ENCODE peak calls at places on chromosomes 5 and 9, in nine cellular contexts. One of them, this sample, is unnamed.

GRCh38 chr9:135272608-135273007 is 185.1 kb downstream of the OLFM1 start:
- DNase-seq in GM23248: no peak
- DNase-seq in naive thymus-derived CD8-positive, alpha-beta T cell: no peak
- DNase-seq in naive B cell: no peak
- DNase-seq in AG20443: no peak
- DNase-seq in colonic mucosa: no peak
- DNase-seq in amniotic stem cell: no peak
- DNase-seq in iris pigment epithelial cell: no peak
- DNase-seq in lung microvascular endothelial cell: no peak
- DNase-seq in this sample: no peak

GRCh38 chr5:16856531-16856930 is 79.6 kb downstream of the MYO10 start:
- DNase-seq in GM23248: peak; percentile 72
- DNase-seq in naive thymus-derived CD8-positive, alpha-beta T cell: no peak
- DNase-seq in naive B cell: no peak
- DNase-seq in AG20443: peak; percentile 18
- DNase-seq in colonic mucosa: no peak
- DNase-seq in amniotic stem cell: no peak
- DNase-seq in iris pigment epithelial cell: peak; percentile 35
- DNase-seq in lung microvascular endothelial cell: peak; percentile 13
- DNase-seq in this sample: no peak

GRCh38 chr9:114798793-114799427 is 6.9 kb downstream of the TNFSF15 start:
- DNase-seq in GM23248: no peak
- DNase-seq in naive thymus-derived CD8-positive, alpha-beta T cell: no peak
- DNase-seq in naive B cell: no peak
- DNase-seq in AG20443: no peak
- DNase-seq in colonic mucosa: no peak
- DNase-seq in amniotic stem cell: no peak
- DNase-seq in iris pigment epithelial cell: no peak
- DNase-seq in lung microvascular endothelial cell: no peak
- DNase-seq in this sample: no peak

GRCh38 chr5:56003633-56004032 is 8.9 kb upstream of the IL6ST start:
- DNase-seq in GM23248: peak; percentile 69
- DNase-seq in naive thymus-derived CD8-positive, alpha-beta T cell: no peak
- DNase-seq in naive B cell: no peak
- DNase-seq in AG20443: no peak
- DNase-seq in colonic mucosa: no peak
- DNase-seq in amniotic stem cell: no peak
- DNase-seq in iris pigment epithelial cell: peak; percentile 78
- DNase-seq in lung microvascular endothelial cell: no peak
- DNase-seq in this sample: no peak

GRCh38 chr9:121156263-121156731 is 45.4 kb downstream of the RAB14 start:
- DNase-seq in GM23248: peak; percentile 79
- DNase-seq in naive thymus-derived CD8-positive, alpha-beta T cell: no peak
- DNase-seq in naive B cell: peak; percentile 70
- DNase-seq in AG20443: peak; percentile 70
- DNase-seq in colonic mucosa: no peak
- DNase-seq in amniotic stem cell: peak; percentile 46
- DNase-seq in iris pigment epithelial cell: peak; percentile 77
- DNase-seq in lung microvascular endothelial cell: peak; percentile 68
- DNase-seq in this sample: no peak

GRCh38 chr9:92954886-92955285 is 7.6 kb downstream of the FGD3 start:
- DNase-seq in GM23248: no peak
- DNase-seq in naive thymus-derived CD8-positive, alpha-beta T cell: no peak
- DNase-seq in naive B cell: no peak
- DNase-seq in AG20443: no peak
- DNase-seq in colonic mucosa: no peak
- DNase-seq in amniotic stem cell: no peak
- DNase-seq in iris pigment epithelial cell: no peak
- DNase-seq in lung microvascular endothelial cell: no peak
- DNase-seq in this sample: no peak

GRCh38 chr9:77927265-77927664 is 104.3 kb downstream of the GNAQ start:
- DNase-seq in GM23248: peak; percentile 71
- DNase-seq in naive thymus-derived CD8-positive, alpha-beta T cell: no peak
- DNase-seq in naive B cell: no peak
- DNase-seq in AG20443: peak; percentile 33
- DNase-seq in colonic mucosa: no peak
- DNase-seq in amniotic stem cell: no peak
- DNase-seq in iris pigment epithelial cell: peak; percentile 68
- DNase-seq in lung microvascular endothelial cell: no peak
- DNase-seq in this sample: no peak

GRCh38 chr9:3473402-3473801 is 52.4 kb downstream of the RFX3 start:
- DNase-seq in GM23248: no peak
- DNase-seq in naive thymus-derived CD8-positive, alpha-beta T cell: no peak
- DNase-seq in naive B cell: peak; percentile 35
- DNase-seq in AG20443: no peak
- DNase-seq in colonic mucosa: no peak
- DNase-seq in amniotic stem cell: no peak
- DNase-seq in iris pigment epithelial cell: no peak
- DNase-seq in lung microvascular endothelial cell: peak; percentile 29
- DNase-seq in this sample: no peak

GRCh38 chr5:134411546-134412266 is at the start of gene CDKN2AIPNL:
- DNase-seq in GM23248: peak; percentile 95
- DNase-seq in naive thymus-derived CD8-positive, alpha-beta T cell: peak; percentile 94
- DNase-seq in naive B cell: peak; percentile 92
- DNase-seq in AG20443: peak; percentile 98
- DNase-seq in colonic mucosa: peak; percentile 94
- DNase-seq in amniotic stem cell: peak; percentile 72
- DNase-seq in iris pigment epithelial cell: peak; percentile 89
- DNase-seq in lung microvascular endothelial cell: peak; percentile 92
- DNase-seq in this sample: peak; percentile 92

GRCh38 chr5:66945389-66946349 is 250.9 kb downstream of the CD180 start:
- DNase-seq in GM23248: no peak
- DNase-seq in naive thymus-derived CD8-positive, alpha-beta T cell: no peak
- DNase-seq in naive B cell: no peak
- DNase-seq in AG20443: no peak
- DNase-seq in colonic mucosa: no peak
- DNase-seq in amniotic stem cell: no peak
- DNase-seq in iris pigment epithelial cell: no peak
- DNase-seq in lung microvascular endothelial cell: peak; percentile 84
- DNase-seq in this sample: no peak

GRCh38 chr5:141713616-141714309 is 31.7 kb upstream of the ARAP3 start:
- DNase-seq in GM23248: peak; percentile 8
- DNase-seq in naive thymus-derived CD8-positive, alpha-beta T cell: no peak
- DNase-seq in naive B cell: no peak
- DNase-seq in AG20443: no peak
- DNase-seq in colonic mucosa: no peak
- DNase-seq in amniotic stem cell: no peak
- DNase-seq in iris pigment epithelial cell: peak; percentile 42
- DNase-seq in lung microvascular endothelial cell: peak; percentile 27
- DNase-seq in this sample: no peak

GRCh38 chr5:54484219-54484894 is 28.9 kb downstream of the HSPB3 start:
- DNase-seq in GM23248: peak; percentile 36
- DNase-seq in naive thymus-derived CD8-positive, alpha-beta T cell: no peak
- DNase-seq in naive B cell: no peak
- DNase-seq in AG20443: no peak
- DNase-seq in colonic mucosa: no peak
- DNase-seq in amniotic stem cell: no peak
- DNase-seq in iris pigment epithelial cell: no peak
- DNase-seq in lung microvascular endothelial cell: no peak
- DNase-seq in this sample: no peak

GRCh38 chr5:132470596-132470995 is 20.0 kb downstream of the IRF1 start:
- DNase-seq in GM23248: no peak
- DNase-seq in naive thymus-derived CD8-positive, alpha-beta T cell: no peak
- DNase-seq in naive B cell: no peak
- DNase-seq in AG20443: no peak
- DNase-seq in colonic mucosa: no peak
- DNase-seq in amniotic stem cell: no peak
- DNase-seq in iris pigment epithelial cell: no peak
- DNase-seq in lung microvascular endothelial cell: no peak
- DNase-seq in this sample: no peak

GRCh38 chr5:122500245-122501086 is 188.4 kb downstream of the SNCAIP start:
- DNase-seq in GM23248: peak; percentile 81
- DNase-seq in naive thymus-derived CD8-positive, alpha-beta T cell: no peak
- DNase-seq in naive B cell: peak; percentile 5
- DNase-seq in AG20443: peak; percentile 74
- DNase-seq in colonic mucosa: no peak
- DNase-seq in amniotic stem cell: peak; percentile 66
- DNase-seq in iris pigment epithelial cell: peak; percentile 56
- DNase-seq in lung microvascular endothelial cell: peak; percentile 47
- DNase-seq in this sample: no peak

GRCh38 chr5:56406221-56406620 is 173.1 kb upstream of the ANKRD55 start:
- DNase-seq in GM23248: no peak
- DNase-seq in naive thymus-derived CD8-positive, alpha-beta T cell: no peak
- DNase-seq in naive B cell: no peak
- DNase-seq in AG20443: no peak
- DNase-seq in colonic mucosa: no peak
- DNase-seq in amniotic stem cell: no peak
- DNase-seq in iris pigment epithelial cell: no peak
- DNase-seq in lung microvascular endothelial cell: no peak
- DNase-seq in this sample: no peak